ENCODE peak calls at places on chromosomes 3 and 15, in nine cellular contexts. R is body of pancreas, N is ovary, P is transverse colon, S is HCT116, D is A549, G is IMR-90, A is tibial nerve, B is uterus. C is an unnamed sample.

GRCh38 chr15:101376615-101377395 is 81.8 kb upstream of the SNRPA1 start:
- DNase-seq in R (no peak), N (no peak), P (no peak), S (no peak), D (no peak), G (no peak), A (no peak), B (no peak), C (peak; percentile 81)

GRCh38 chr3:114155370-114155821 is 23.5 kb downstream of the DRD3 start:
- DNase-seq in R (peak; percentile 18), N (no peak), P (peak; percentile 9), S (peak; percentile 34), D (peak; percentile 61), G (peak; percentile 30), A (peak; percentile 8), B (no peak), C (no peak)

GRCh38 chr15:38610748-38611147 is 46.1 kb upstream of the RASGRP1 start:
- DNase-seq in R (no peak), N (no peak), P (no peak), S (no peak), D (no peak), G (no peak), A (no peak), B (no peak), C (no peak)

GRCh38 chr3:159902531-159903314 is 85.9 kb upstream of the IL12A start:
- DNase-seq in R (no peak), N (no peak), P (no peak), S (no peak), D (no peak), G (no peak), A (no peak), B (no peak), C (no peak)

GRCh38 chr3:25453521-25454410 is 25.7 kb downstream of the RARB start:
- DNase-seq in R (no peak), N (no peak), P (no peak), S (no peak), D (no peak), G (peak; percentile 51), A (no peak), B (peak; percentile 66), C (no peak)

GRCh38 chr15:86834115-86834863 is 754.6 kb downstream of the AGBL1 start:
- DNase-seq in R (no peak), N (no peak), P (no peak), S (no peak), D (no peak), G (no peak), A (no peak), B (no peak), C (peak; percentile 29)

GRCh38 chr15:88505721-88506120 is 38.2 kb downstream of the MRPS11 start:
- DNase-seq in R (no peak), N (no peak), P (no peak), S (no peak), D (no peak), G (no peak), A (no peak), B (no peak), C (no peak)

GRCh38 chr15:44300567-44300966 is 12.0 kb downstream of the GOLM2 start:
- DNase-seq in R (no peak), N (no peak), P (no peak), S (no peak), D (no peak), G (no peak), A (no peak), B (no peak), C (no peak)

GRCh38 chr15:59501531-59502113 is 63.6 kb downstream of the FAM81A start:
- DNase-seq in R (peak; percentile 43), N (no peak), P (peak; percentile 57), S (peak; percentile 69), D (peak; percentile 80), G (peak; percentile 55), A (no peak), B (no peak), C (peak; percentile 64)

GRCh38 chr3:12818773-12819172 is 22.3 kb downstream of the CAND2 start:
- DNase-seq in R (no peak), N (no peak), P (no peak), S (no peak), D (no peak), G (no peak), A (no peak), B (no peak), C (no peak)

GRCh38 chr3:12824299-12824698 is 17.1 kb downstream of the RPL32 start:
- DNase-seq in R (no peak), N (no peak), P (no peak), S (no peak), D (no peak), G (no peak), A (no peak), B (no peak), C (no peak)

GRCh38 chr3:12817341-12817705 is 20.8 kb downstream of the CAND2 start:
- DNase-seq in R (no peak), N (no peak), P (no peak), S (no peak), D (no peak), G (no peak), A (no peak), B (no peak), C (no peak)

GRCh38 chr3:12818273-12818672 is 21.8 kb downstream of the CAND2 start:
- DNase-seq in R (no peak), N (no peak), P (no peak), S (no peak), D (no peak), G (no peak), A (no peak), B (no peak), C (no peak)

GRCh38 chr3:12822725-12823373 is 18.5 kb downstream of the RPL32 start:
- DNase-seq in R (no peak), N (no peak), P (no peak), S (peak; percentile 29), D (peak; percentile 54), G (peak; percentile 51), A (no peak), B (no peak), C (no peak)
- H3K27ac ChIP-seq in R (no peak overlapping the region), N (no peak overlapping the region), P (no peak overlapping the region), S (no peak overlapping the region), D (no peak overlapping the region), G (no peak overlapping the region), A (no peak overlapping the region), B (no peak overlapping the region), C (no peak overlapping the region)

GRCh38 chr3:43009547-43009946 is 30.4 kb downstream of the GASK1A start:
- DNase-seq in R (no peak), N (no peak), P (no peak), S (no peak), D (no peak), G (no peak), A (no peak), B (no peak), C (no peak)
- TF ChIP-seq POLR2A in R (no peak), N (no peak), P (no peak), S (no peak), D (no peak), G (no peak), A (no peak), B (no peak), C (no peak)

GRCh38 chr3:9778518-9779129 is 8.9 kb upstream of the CAMK1 start:
- DNase-seq in R (no peak), N (no peak), P (no peak), S (no peak), D (no peak), G (no peak), A (no peak), B (no peak), C (no peak)

GRCh38 chr3:9780451-9780797 is 10.7 kb upstream of the CAMK1 start:
- DNase-seq in R (no peak), N (peak; percentile 36), P (no peak), S (no peak), D (no peak), G (no peak), A (no peak), B (no peak), C (peak; percentile 77)

GRCh38 chr3:9780920-9781319 is 11.2 kb upstream of the CAMK1 start:
- DNase-seq in R (no peak), N (peak; percentile 0), P (no peak), S (no peak), D (no peak), G (no peak), A (no peak), B (no peak), C (no peak)

GRCh38 chr3:9779197-9779596 is 9.4 kb upstream of the CAMK1 start:
- DNase-seq in R (no peak), N (no peak), P (no peak), S (no peak), D (no peak), G (no peak), A (no peak), B (no peak), C (no peak)

DNA sequence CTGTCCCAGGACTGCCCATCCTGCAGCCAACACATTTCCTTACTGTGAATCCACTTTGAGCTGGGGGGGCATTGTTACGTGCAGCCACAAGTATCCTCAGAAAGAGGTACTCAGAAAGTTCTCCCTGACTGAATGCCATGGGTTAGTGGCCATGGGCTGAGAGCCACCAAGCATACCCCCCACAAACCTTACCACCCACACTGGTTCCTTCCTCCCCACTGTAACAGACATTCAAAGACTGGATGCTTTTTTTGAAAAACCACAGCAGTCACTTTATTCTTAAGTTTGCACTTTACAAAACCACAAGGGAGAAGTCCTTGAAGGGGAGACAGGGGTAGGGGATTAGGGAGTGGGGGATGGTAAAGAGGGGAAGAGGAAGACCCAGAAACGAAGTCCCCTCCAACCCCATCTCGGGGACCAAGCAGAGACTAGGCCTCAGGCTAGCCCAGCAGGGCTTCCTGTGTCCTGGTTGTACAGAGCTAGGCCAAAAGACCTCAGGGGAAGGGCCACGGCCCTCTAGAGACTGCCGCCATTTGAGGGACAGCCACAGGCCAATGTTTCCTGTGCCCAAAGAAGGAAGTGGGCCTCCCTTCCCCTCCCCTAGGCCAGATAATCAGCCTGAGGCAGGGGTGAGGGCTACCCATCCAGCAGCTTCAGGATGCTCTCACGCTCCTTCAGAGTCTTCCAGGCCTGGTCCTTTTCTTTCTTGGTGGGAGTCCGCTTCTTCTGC is 10.1 kb upstream of the CAMK1 start:
- DNase-seq in R (no peak), N (no peak), P (peak; percentile 24), S (no peak), D (no peak), G (no peak), A (no peak), B (no peak), C (no peak)
- H3K27ac ChIP-seq in R (no peak overlapping the region), N (no peak overlapping the region), P (peak overlapping the region; percentile 57), S (no peak overlapping the region), D (no peak overlapping the region), G (no peak overlapping the region), A (peak overlapping the region; percentile 10), B (no peak overlapping the region), C (peak overlapping the region; percentile 83)

DNA sequence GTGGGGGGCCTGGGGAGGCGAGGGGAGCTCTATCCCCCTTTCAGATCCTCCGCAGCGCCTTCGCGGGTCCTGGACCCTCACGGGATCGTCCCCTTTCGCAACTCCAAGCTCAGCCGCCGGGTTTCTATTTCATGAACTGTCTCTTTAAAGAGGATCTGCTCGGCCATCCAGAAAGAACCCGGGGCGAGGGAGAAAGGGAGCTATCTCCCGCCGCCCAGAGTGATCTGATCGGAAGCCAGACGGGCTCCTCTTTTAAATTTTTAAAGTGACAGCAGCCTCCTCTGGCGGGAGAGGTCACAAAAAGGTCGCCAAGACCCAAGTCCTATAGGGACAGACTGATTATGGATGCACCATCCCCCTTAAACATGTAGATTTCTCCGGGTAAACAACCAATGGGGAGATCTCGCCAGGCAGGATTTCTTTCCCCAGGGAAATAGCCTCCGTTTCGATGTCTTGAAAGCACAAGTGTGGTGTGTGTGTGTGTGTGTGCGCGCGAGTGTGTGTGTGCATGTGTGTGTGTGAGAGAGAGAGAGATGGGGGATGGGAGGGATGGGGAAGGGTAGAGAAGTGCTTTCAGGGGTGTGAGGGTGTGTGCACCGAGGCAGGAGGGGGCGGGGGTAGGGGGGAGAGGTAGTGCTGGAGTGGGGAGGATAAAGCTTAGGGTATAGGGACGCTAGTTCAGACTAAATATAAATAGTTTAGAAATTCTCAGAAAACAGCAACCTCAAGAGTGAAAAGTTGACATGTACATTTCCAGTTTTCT is 516.1 kb downstream of the MECOM start:
- DNase-seq in R (peak; percentile 27), N (peak; percentile 27), P (peak; percentile 60), S (no peak), D (peak; percentile 25), G (peak; percentile 61), A (no peak), B (peak; percentile 20), C (peak; percentile 59)
- TF ChIP-seq POLR2A in R (no peak), N (no peak), P (no peak), S (no peak), D (no peak), G (no peak), A (no peak), B (no peak), C (no peak)